ENCODE peak calls at places on chromosomes 2 and 18, in four cellular contexts. M is HEK293T, D is HepG2, F is GM12878. Z is an unnamed sample.
A peak's percentile ranks its signal among the peaks of the same experiment; 100 is the strongest.

GRCh38 chr2:64654993-64655666 is 1.4 kb upstream of the SERTAD2 start:
- DNase-seq in M (no peak), D (peak; percentile 42), F (no peak), Z (no peak)

GRCh38 chr2:166716968-166717367 is 171.3 kb upstream of the XIRP2 start:
- DNase-seq in D (no peak), M (no peak), F (no peak), Z (no peak)

GRCh38 chr2:241817126-241817820 is 8.3 kb downstream of the NEU4 start:
- DNase-seq in M (no peak), F (no peak), D (no peak), Z (no peak)

GRCh38 chr18:48934400-48934707 is 16.4 kb downstream of the SMAD7 start:
- DNase-seq in F (no peak), M (no peak), D (no peak), Z (no peak)

GRCh38 chr18:60892855-60893254 is 440.4 kb upstream of the CDH20 start:
- DNase-seq in D (peak; percentile 45), F (no peak), M (no peak), Z (no peak)

GRCh38 chr18:44777429-44778192 is 96.9 kb downstream of the SETBP1 start:
- DNase-seq in M (no peak), F (no peak), D (no peak), Z (no peak)

GRCh38 chr2:7020059-7020458 is 102.8 kb downstream of the RNF144A start:
- DNase-seq in M (no peak), D (no peak), F (no peak), Z (no peak)

GRCh38 chr18:23967321-23968089 is 47.0 kb upstream of the TTC39C start:
- DNase-seq in F (peak; percentile 53), M (no peak), D (no peak), Z (no peak)

DNA sequence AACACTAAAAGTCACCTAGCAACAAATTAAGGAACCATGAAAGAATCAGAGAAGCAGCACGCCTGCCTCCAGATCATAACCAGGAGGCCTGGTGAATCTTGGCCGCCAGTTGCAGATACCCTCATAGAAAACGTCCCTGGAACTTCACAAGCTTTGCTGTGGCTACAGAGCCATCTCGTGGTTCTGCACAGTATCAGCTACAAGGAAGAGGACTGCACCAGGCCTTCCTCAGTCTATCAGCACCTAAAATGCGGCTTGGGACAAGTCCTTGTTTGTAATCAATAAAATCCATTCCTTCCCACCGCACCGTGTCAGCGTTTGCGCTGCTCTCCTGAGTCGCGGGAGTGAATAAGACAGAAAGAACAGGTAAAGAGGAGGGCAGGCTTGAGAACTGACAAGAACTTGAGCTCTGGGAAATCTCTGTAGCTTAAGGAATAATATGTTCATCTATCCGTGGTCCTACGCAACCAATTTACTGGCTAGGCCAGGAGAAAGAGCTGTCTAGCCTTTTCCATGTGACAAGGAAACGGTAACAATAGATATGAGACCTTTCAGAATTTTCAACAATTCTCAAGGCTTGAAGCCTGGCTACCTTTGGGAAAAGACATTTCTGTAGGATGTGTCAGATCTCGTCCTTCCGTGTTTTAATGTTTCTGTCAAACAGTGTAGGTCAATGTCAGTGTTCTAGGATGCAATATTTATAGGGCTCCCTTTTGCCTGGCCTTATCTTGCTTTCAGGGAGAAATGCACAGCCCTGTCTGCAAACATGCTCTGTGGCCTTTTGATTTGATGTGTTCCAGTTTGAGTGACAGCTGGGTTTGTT is 128.5 kb upstream of the RAB12 start:
- DNase-seq in F (no peak), M (peak; percentile 44), D (peak; percentile 38), Z (no peak)
- TF ChIP-seq SUZ12 in F (no peak), M (no peak), D (no peak), Z (no peak)

GRCh38 chr18:68840554-68841263 is 42.8 kb downstream of the CCDC102B start:
- DNase-seq in D (peak; percentile 41), M (no peak), F (no peak), Z (no peak)
- TF ChIP-seq SP1 in D (no peak), M (no peak), F (no peak), Z (no peak)

DNA sequence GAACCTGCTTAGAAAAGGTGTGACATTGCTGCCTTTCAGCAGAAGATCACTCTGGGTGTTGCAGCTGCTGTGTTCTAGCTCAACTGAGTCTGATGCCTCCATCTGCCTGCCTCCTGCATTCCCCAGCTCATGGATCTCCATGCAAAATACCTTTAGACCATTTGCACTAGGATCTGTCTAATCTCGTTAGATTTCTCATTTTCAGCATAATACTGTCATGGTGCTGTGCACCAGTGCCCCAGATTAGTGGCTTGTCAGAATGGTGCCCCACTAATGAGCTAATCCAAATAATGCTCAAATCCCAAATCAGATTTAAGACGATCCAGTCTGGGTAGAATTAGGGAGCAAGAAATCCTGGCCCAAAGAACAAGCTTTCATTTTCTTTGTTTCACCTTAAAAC is 284.4 kb upstream of the PARD3B start:
- DNase-seq in D (no peak), M (no peak), F (no peak), Z (no peak)
- TF ChIP-seq SUZ12 in D (no peak), M (no peak), F (no peak), Z (no peak)

GRCh38 chr2:30915485-30915884 is 108.2 kb upstream of the CAPN13 start:
- DNase-seq in F (no peak), M (peak; percentile 34), D (peak; percentile 22), Z (peak; percentile 72)
- TF ChIP-seq SP1 in F (no peak), M (no peak), D (no peak), Z (no peak)

GRCh38 chr2:120734930-120735611 is 597 bp upstream of the GLI2 start:
- DNase-seq in M (no peak), D (no peak), F (no peak), Z (no peak)
- TF ChIP-seq SUZ12 in M (no peak), D (no peak), F (no peak), Z (no peak)

DNA sequence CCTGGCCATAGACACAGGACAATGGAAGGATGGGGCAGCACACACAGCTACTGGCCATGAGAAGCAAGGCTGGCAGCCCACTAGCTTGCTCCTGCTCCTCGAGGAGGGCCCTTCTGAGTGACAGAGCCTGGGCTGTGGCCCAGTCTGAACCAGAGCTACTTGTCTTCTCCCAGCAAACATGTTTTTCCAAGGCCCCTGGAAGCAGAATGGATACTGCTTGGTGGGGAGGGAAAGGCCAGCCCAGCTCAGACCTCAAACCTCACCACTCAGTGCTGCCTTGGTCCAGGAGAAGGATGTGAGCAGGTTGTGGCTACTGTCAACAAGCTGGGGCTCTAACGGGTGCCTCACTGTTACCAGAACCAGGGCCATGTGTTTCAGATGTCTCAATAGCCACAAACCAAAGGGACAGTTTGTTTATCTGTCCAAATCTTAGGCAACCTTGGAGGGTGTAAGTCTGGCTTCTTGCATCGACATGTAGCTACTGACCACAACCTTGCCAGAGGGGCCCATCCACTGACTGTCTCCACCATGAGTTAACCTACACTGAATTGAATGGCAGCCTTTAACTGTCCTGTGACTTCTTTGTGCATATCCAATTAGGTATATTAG is 98.6 kb downstream of the TGFA start:
- DNase-seq in M (no peak), F (no peak), D (no peak), Z (no peak)
- TF ChIP-seq SP1 in M (no peak), F (no peak), D (no peak), Z (no peak)

DNA sequence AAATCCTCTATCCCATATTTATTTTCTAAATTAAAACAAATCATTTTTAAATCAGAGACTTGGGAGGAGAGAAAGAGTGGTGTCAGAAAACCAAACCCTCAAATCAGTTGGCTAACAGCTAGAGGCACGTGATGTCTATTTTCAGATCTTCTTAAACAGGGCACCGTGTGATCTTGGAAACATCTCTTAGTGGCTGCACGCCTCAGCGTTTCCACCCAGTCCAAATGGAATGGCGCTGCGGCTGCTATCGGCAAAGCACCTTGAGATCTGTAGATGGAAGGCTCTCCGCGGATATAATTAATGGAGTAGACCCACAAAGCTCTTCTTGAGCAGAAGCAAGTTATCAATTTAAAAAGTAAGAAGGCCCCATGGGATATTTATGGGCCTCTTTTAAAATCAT is 50.0 kb downstream of the NRP2 start:
- DNase-seq in M (no peak), D (no peak), F (no peak), Z (no peak)
- TF ChIP-seq SUZ12 in M (no peak), D (no peak), F (no peak), Z (no peak)

GRCh38 chr2:60551241-60552095 is 2.0 kb downstream of the BCL11A start:
- DNase-seq in F (no peak), M (peak; percentile 10), D (no peak), Z (peak; percentile 64)
- TF ChIP-seq SP1 in F (no peak), M (no peak), D (no peak), Z (no peak)

GRCh38 chr2:134433934-134434333 is 180.1 kb downstream of the MGAT5 start:
- DNase-seq in D (no peak), M (no peak), F (no peak), Z (no peak)
- TF ChIP-seq SUZ12 in D (no peak), M (no peak), F (no peak), Z (no peak)

Z was measured in H1.